ENCODE peak calls at places on chromosomes 3 and 15, in seven cellular contexts. T, S, M, N, L, O and P are unnamed samples.
A peak's percentile ranks its signal among the peaks of the same experiment; 100 is the strongest.

GRCh38 chr15:61083781-61084134 is 145.3 kb downstream of the RORA start:
- DNase-seq in T (no peak), O (no peak), S (no peak), N (no peak), L (no peak), M (no peak), P (no peak)

GRCh38 chr3:139288266-139288821 is 55.5 kb upstream of the MRPS22 start:
- DNase-seq in S (no peak), O (no peak), T (no peak), N (no peak), L (no peak), M (no peak), P (no peak)

GRCh38 chr3:88231207-88231606 is 81.4 kb downstream of the C3orf38 start:
- DNase-seq in T (no peak), S (no peak), O (no peak), M (no peak), N (no peak), L (no peak), P (no peak)

GRCh38 chr15:65213241-65213640 is 2.0 kb upstream of the CILP start:
- DNase-seq in S (peak; percentile 63), L (no peak), M (no peak), O (no peak), T (no peak), N (no peak), P (no peak)

GRCh38 chr15:66720206-66721010 is 18.4 kb downstream of the SMAD6 start:
- DNase-seq in T (peak; percentile 82), M (no peak), N (no peak), S (no peak), L (peak; percentile 82), O (no peak), P (no peak)

GRCh38 chr3:40299721-40300335 is 9.7 kb upstream of the EIF1B start:
- DNase-seq in M (no peak), T (peak; percentile 83), S (no peak), L (peak; percentile 89), O (no peak), N (peak; percentile 45), P (no peak)

GRCh38 chr3:124248471-124249028 is 256.6 kb upstream of the ROPN1 start:
- DNase-seq in O (no peak), L (peak; percentile 85), T (peak; percentile 91), N (peak; percentile 47), S (peak; percentile 70), M (no peak), P (no peak)

GRCh38 chr15:47360296-47360695 is 357.0 kb upstream of the SEMA6D start:
- DNase-seq in N (no peak), O (no peak), S (no peak), T (peak; percentile 21), L (no peak), M (no peak), P (no peak)

GRCh38 chr15:100862162-100862561 is 17.5 kb upstream of the ALDH1A3 start:
- DNase-seq in M (no peak), T (no peak), N (no peak), O (no peak), L (no peak), S (no peak), P (no peak)

GRCh38 chr3:195056506-195056905 is 214.5 kb downstream of the XXYLT1 start:
- DNase-seq in L (no peak), S (no peak), M (no peak), T (no peak), N (no peak), O (no peak), P (no peak)

GRCh38 chr3:122960652-122961051 is 66.9 kb downstream of the SEMA5B start:
- DNase-seq in S (no peak), L (no peak), T (no peak), O (no peak), M (no peak), N (no peak), P (no peak)

GRCh38 chr15:101346928-101347327 is 51.9 kb upstream of the SNRPA1 start:
- DNase-seq in S (no peak), O (no peak), N (no peak), T (no peak), M (no peak), L (peak; percentile 33), P (no peak)

GRCh38 chr3:4107430-4107829 is 195.7 kb upstream of the SETMAR start:
- DNase-seq in M (no peak), S (no peak), N (no peak), O (no peak), T (no peak), L (no peak), P (no peak)

GRCh38 chr3:14555835-14556234 is 15.7 kb upstream of the GRIP2 start:
- DNase-seq in O (no peak), S (no peak), T (no peak), N (no peak), L (no peak), M (no peak), P (no peak)

GRCh38 chr3:126607214-126607908 is 47.6 kb downstream of the TXNRD3 start:
- DNase-seq in N (peak; percentile 16), L (peak; percentile 59), S (no peak), T (peak; percentile 77), O (no peak), M (no peak), P (peak; percentile 15)

GRCh38 chr3:13134166-13134878 is 61.1 kb upstream of the IQSEC1 start:
- DNase-seq in T (no peak), L (no peak), M (no peak), O (no peak), N (no peak), S (peak; percentile 40), P (no peak)

GRCh38 chr3:188196232-188196990 is 42.5 kb downstream of the LPP start:
- DNase-seq in O (no peak), M (no peak), L (no peak), T (peak; percentile 54), N (no peak), S (no peak), P (no peak)

GRCh38 chr15:25372298-25372697 is 66.5 kb downstream of the UBE3A start:
- DNase-seq in T (peak; percentile 76), M (no peak), N (peak; percentile 18), S (no peak), O (no peak), L (peak; percentile 65), P (no peak)

GRCh38 chr15:71707230-71708051 is 102.9 kb upstream of the NR2E3 start:
- DNase-seq in T (peak; percentile 41), S (no peak), N (no peak), L (peak; percentile 50), M (no peak), O (peak; percentile 9), P (no peak)

GRCh38 chr15:85154061-85154460 is 172.4 kb downstream of the PDE8A start:
- DNase-seq in O (no peak), L (no peak), M (no peak), N (no peak), T (no peak), S (no peak), P (no peak)

GRCh38 chr15:40892449-40893012 is 1.7 kb upstream of the VPS18 start:
- DNase-seq in T (no peak), L (no peak), S (no peak), M (no peak), O (no peak), N (no peak), P (no peak)

GRCh38 chr15:92901053-92901761 is 1.1 kb downstream of the CHD2 start:
- DNase-seq in S (no peak), L (no peak), N (no peak), T (no peak), M (peak; percentile 23), O (no peak), P (no peak)

GRCh38 chr15:90987561-90988141 is 6.7 kb downstream of the PRC1 start:
- DNase-seq in N (no peak), T (no peak), M (no peak), O (no peak), L (no peak), S (no peak), P (no peak)

GRCh38 chr15:90990446-90990845 is 3.9 kb downstream of the PRC1 start:
- DNase-seq in L (no peak), M (no peak), S (no peak), N (no peak), O (no peak), T (no peak), P (no peak)

GRCh38 chr15:90989040-90989768 is 5.1 kb downstream of the PRC1 start:
- DNase-seq in M (no peak), N (no peak), O (no peak), L (no peak), S (no peak), T (no peak), P (no peak)

GRCh38 chr15:90986790-90987507 is 7.4 kb downstream of the PRC1 start:
- DNase-seq in O (no peak), S (no peak), M (peak; percentile 18), T (no peak), N (no peak), L (no peak), P (no peak)

GRCh38 chr15:90988249-90988648 is 6.1 kb downstream of the PRC1 start:
- DNase-seq in S (no peak), L (no peak), M (peak; percentile 50), O (no peak), N (no peak), T (no peak), P (no peak)
- H3K4me3 ChIP-seq in S (no peak overlapping the region), L (no peak overlapping the region), M (peak overlapping the region; percentile 13), O (no peak overlapping the region), N (no peak overlapping the region), T (no peak overlapping the region), P (no peak overlapping the region)

GRCh38 chr15:79090487-79091203 is at the start of gene RASGRF1:
- DNase-seq in O (peak; percentile 74), N (no peak), M (no peak), T (no peak), S (no peak), L (no peak), P (no peak)
- H3K4me3 ChIP-seq in O (peak within 1 kb of the TSS; percentile 52), N (no peak within 1 kb of the TSS), M (no peak within 1 kb of the TSS), T (no peak within 1 kb of the TSS), S (no peak within 1 kb of the TSS), L (no peak within 1 kb of the TSS), P (no peak within 1 kb of the TSS)

GRCh38 chr3:49471856-49472495 is 1.9 kb downstream of the DAG1 start:
- DNase-seq in T (no peak), M (no peak), L (no peak), O (no peak), N (no peak), S (no peak), P (no peak)
- H3K4me3 ChIP-seq in T (no peak overlapping the region), M (peak overlapping the region; percentile 96), L (peak overlapping the region; percentile 7), O (peak overlapping the region; percentile 82), N (peak overlapping the region; percentile 20), S (no peak overlapping the region), P (no peak overlapping the region)

DNA sequence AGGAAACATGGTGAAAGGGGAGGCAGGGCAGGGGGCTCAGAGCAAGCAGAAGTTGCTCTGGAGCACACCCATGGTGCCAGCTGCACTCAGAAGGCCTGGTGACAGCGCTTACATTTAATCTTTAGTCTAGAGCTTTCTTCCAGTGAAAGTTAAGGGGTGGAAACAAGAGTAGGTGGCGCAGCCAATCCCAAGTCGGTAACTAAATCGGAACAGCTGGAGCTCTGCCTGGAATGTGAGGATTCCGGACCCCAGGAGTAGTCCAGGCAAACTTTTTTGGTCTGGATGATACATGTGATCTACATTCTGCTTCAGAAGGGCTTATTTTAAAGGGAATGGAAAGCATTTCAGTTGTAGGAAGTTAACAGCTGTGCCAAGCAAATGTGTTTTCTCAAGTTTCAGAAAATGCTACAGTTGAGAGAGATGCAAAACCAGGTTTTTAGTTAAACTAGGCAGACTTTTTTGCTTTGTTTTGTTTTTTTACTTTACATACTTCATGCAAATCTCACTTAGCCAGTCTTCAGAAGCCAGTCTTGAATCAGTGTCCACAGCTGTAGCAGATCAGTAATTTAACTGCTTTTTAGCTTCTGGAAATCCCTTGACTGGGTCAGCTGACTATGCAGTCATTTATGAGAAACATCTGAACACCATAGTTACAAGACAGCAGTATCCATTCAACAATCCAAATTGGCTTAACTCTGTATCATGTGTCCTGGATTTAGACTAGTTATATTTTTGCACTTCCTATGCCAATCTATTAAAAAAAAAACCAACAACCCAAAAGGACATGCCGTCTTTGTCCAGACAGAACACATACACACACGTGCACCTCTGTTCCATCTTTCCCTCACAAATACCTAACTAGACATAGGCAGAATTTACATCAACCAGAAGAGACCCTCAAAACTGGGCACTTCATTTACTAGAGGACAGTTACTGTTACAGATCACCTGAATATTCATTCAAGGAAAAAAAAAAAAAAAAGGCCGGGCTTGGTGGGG is 33.2 kb downstream of the ZNF106 start:
- DNase-seq in N (peak; percentile 88), T (peak; percentile 94), S (peak; percentile 91), L (peak; percentile 98), O (peak; percentile 95), M (no peak), P (no peak)
- H3K4me3 ChIP-seq in N (peak overlapping the region; percentile 60), T (peak overlapping the region; percentile 20), S (no peak overlapping the region), L (peak overlapping the region; percentile 25), O (peak overlapping the region; percentile 31), M (no peak overlapping the region), P (no peak overlapping the region)